ENCODE peak calls at places on chromosomes 5 and 9, in ten cellular contexts. S, A, I, P, O, U, D, W, G and C are unnamed samples.
A peak's percentile ranks its signal among the peaks of the same experiment; 100 is the strongest.

GRCh38 chr5:113806250-113806649 is 292.8 kb downstream of the YTHDC2 start:
- DNase-seq in D (peak; percentile 38), W (no peak), U (peak; percentile 1), I (peak; percentile 34), P (peak; percentile 9), G (no peak), S (no peak), A (peak; percentile 32), O (peak; percentile 22), C (no peak)

GRCh38 chr9:127835930-127836586 is 18.4 kb downstream of the ENG start:
- DNase-seq in W (no peak), D (no peak), U (peak; percentile 81), I (peak; percentile 81), G (peak; percentile 9), O (no peak), A (peak; percentile 79), P (no peak), S (peak; percentile 8), C (no peak)

GRCh38 chr9:37929441-37929895 is 25.5 kb upstream of the SLC25A51 start:
- DNase-seq in A (peak; percentile 46), G (no peak), W (no peak), I (peak; percentile 66), S (no peak), O (no peak), U (peak; percentile 95), D (no peak), P (no peak), C (no peak)

GRCh38 chr9:19550009-19550408 is 141.2 kb downstream of the ACER2 start:
- DNase-seq in D (no peak), S (no peak), O (no peak), P (no peak), G (no peak), A (no peak), U (no peak), W (no peak), I (no peak), C (no peak)

GRCh38 chr5:98768160-98769005 is 5.1 kb upstream of the RGMB start:
- DNase-seq in P (no peak), G (no peak), U (peak; percentile 78), S (no peak), W (peak; percentile 28), I (peak; percentile 73), O (peak; percentile 74), D (peak; percentile 70), A (peak; percentile 59), C (peak; percentile 56)

GRCh38 chr5:140011297-140011802 is 31.7 kb downstream of the NRG2 start:
- DNase-seq in U (peak; percentile 83), W (no peak), G (no peak), I (peak; percentile 1), P (no peak), S (no peak), A (no peak), D (no peak), O (peak; percentile 6), C (no peak)

GRCh38 chr5:158431369-158432029 is 572.6 kb upstream of the CLINT1 start:
- DNase-seq in O (no peak), A (no peak), W (no peak), G (no peak), I (no peak), D (no peak), P (no peak), S (no peak), U (no peak), C (no peak)

GRCh38 chr9:76417394-76417793 is 23.2 kb upstream of the RFK start:
- DNase-seq in O (no peak), P (no peak), W (no peak), D (no peak), A (no peak), G (no peak), I (no peak), S (no peak), U (no peak), C (no peak)

GRCh38 chr5:160656961-160657570 is 194.9 kb downstream of the ATP10B start:
- DNase-seq in O (no peak), W (no peak), D (no peak), U (no peak), A (no peak), G (no peak), S (no peak), P (no peak), I (no peak), C (no peak)

GRCh38 chr5:171600736-171601265 is 181.4 kb downstream of the FGF18 start:
- DNase-seq in W (no peak), D (no peak), I (peak; percentile 16), O (no peak), G (no peak), S (peak; percentile 84), U (no peak), P (no peak), A (no peak), C (no peak)

GRCh38 chr5:120083851-120084615 is 380.1 kb upstream of the PRR16 start:
- DNase-seq in U (no peak), D (no peak), I (peak; percentile 13), P (no peak), S (no peak), A (no peak), G (no peak), O (no peak), W (no peak), C (no peak)

GRCh38 chr9:12629091-12629490 is 64.1 kb upstream of the TYRP1 start:
- DNase-seq in D (no peak), G (no peak), O (no peak), A (no peak), W (no peak), I (no peak), S (no peak), P (no peak), U (no peak), C (no peak)

GRCh38 chr9:131528886-131529505 is 2.1 kb downstream of the UCK1 start:
- DNase-seq in S (no peak), D (no peak), U (no peak), G (no peak), A (no peak), O (no peak), W (no peak), I (no peak), P (no peak), C (no peak)

GRCh38 chr5:179404321-179405053 is 59.2 kb upstream of the ADAMTS2 start:
- DNase-seq in U (no peak), A (peak; percentile 45), W (no peak), G (no peak), I (peak; percentile 42), D (no peak), S (no peak), P (no peak), O (no peak), C (no peak)

GRCh38 chr9:135662758-135663450 is at the start of gene LCN9:
- DNase-seq in G (no peak), D (no peak), O (no peak), S (no peak), I (no peak), P (no peak), A (no peak), W (no peak), U (peak; percentile 38), C (no peak)

GRCh38 chr9:88106492-88106891 is 31.8 kb downstream of the SPATA31C2 start:
- DNase-seq in A (peak; percentile 40), S (peak; percentile 8), P (peak; percentile 29), U (peak; percentile 56), G (no peak), W (no peak), I (peak; percentile 36), O (peak; percentile 31), D (peak; percentile 5), C (no peak)

GRCh38 chr5:149133795-149134777 is 7.2 kb upstream of the ABLIM3 start:
- DNase-seq in G (no peak), U (peak; percentile 100), I (peak; percentile 92), S (no peak), D (peak; percentile 66), P (peak; percentile 37), A (peak; percentile 95), O (peak; percentile 79), W (no peak), C (no peak)

GRCh38 chr5:156486394-156487238 is 159.7 kb downstream of the SGCD start:
- DNase-seq in I (no peak), S (no peak), D (no peak), O (no peak), P (no peak), W (no peak), G (no peak), A (no peak), U (no peak), C (no peak)

GRCh38 chr9:125889524-125890473 is 142.6 kb downstream of the PBX3 start:
- DNase-seq in P (peak; percentile 53), I (peak; percentile 52), O (peak; percentile 4), S (no peak), G (no peak), W (peak; percentile 42), A (no peak), D (no peak), U (peak; percentile 48), C (no peak)